ENCODE peak calls at places on chromosomes 6 and 20, in six cellular contexts. W, O, I, D, K and A are unnamed samples.

GRCh38 chr6:137776786-137777185 is 90.3 kb upstream of the TNFAIP3 start:
- DNase-seq in D (no peak), W (no peak), O (no peak), K (no peak), I (no peak), A (no peak)

GRCh38 chr6:15389759-15390723 is 144.2 kb downstream of the JARID2 start:
- DNase-seq in O (no peak), I (no peak), K (peak; percentile 63), D (no peak), W (no peak), A (no peak)

GRCh38 chr20:23436681-23437080 is 2.8 kb upstream of the CSTL1 start:
- DNase-seq in W (no peak), D (no peak), K (no peak), I (no peak), O (no peak), A (no peak)

GRCh38 chr20:35473684-35474083 is 18.3 kb downstream of the CEP250 start:
- DNase-seq in W (no peak), K (no peak), D (no peak), I (no peak), O (no peak), A (no peak)

GRCh38 chr20:57736738-57737347 is 27.0 kb upstream of the PMEPA1 start:
- DNase-seq in D (no peak), O (no peak), I (no peak), W (no peak), K (no peak), A (no peak)

GRCh38 chr20:63064745-63065711 is 58.3 kb upstream of the BHLHE23 start:
- DNase-seq in D (no peak), O (peak; percentile 67), I (no peak), W (peak; percentile 23), K (no peak), A (peak; percentile 60)

GRCh38 chr20:3248167-3248992 is 9.4 kb upstream of the SLC4A11 start:
- DNase-seq in D (peak; percentile 33), O (no peak), W (peak; percentile 72), K (peak; percentile 36), I (no peak), A (peak; percentile 77)

GRCh38 chr20:13029687-13030510 is 21.1 kb downstream of the SPTLC3 start:
- DNase-seq in O (no peak), D (no peak), I (no peak), W (no peak), K (peak; percentile 98), A (no peak)

GRCh38 chr6:170451762-170452651 is 101.1 kb downstream of the PSMB1 start:
- DNase-seq in O (no peak), D (no peak), W (no peak), I (no peak), K (no peak), A (no peak)

GRCh38 chr20:62453186-62453808 is 22.5 kb downstream of the GATA5 start:
- DNase-seq in D (no peak), W (no peak), K (no peak), I (no peak), O (no peak), A (no peak)

GRCh38 chr20:34012330-34012729 is 18.6 kb downstream of the RALY start:
- DNase-seq in O (no peak), K (no peak), I (no peak), W (no peak), D (no peak), A (no peak)

GRCh38 chr6:5173862-5174643 is 86.7 kb downstream of the LYRM4 start:
- DNase-seq in W (no peak), O (no peak), K (peak; percentile 27), D (peak; percentile 35), I (peak; percentile 13), A (no peak)

GRCh38 chr20:9884061-9884460 is 45.2 kb upstream of the PAK5 start:
- DNase-seq in O (no peak), W (no peak), D (no peak), K (no peak), I (no peak), A (no peak)

GRCh38 chr6:89034586-89035251 is 45.8 kb upstream of the PNRC1 start:
- DNase-seq in D (peak; percentile 32), K (peak; percentile 48), I (no peak), O (peak; percentile 13), W (peak; percentile 46), A (no peak)

GRCh38 chr6:27986928-27987725 is 30.1 kb downstream of the OR2B6 start:
- DNase-seq in K (no peak), O (no peak), I (no peak), D (no peak), W (no peak), A (no peak)

GRCh38 chr20:56409521-56409920 is 2.5 kb upstream of the CASS4 start:
- DNase-seq in W (no peak), O (no peak), I (no peak), K (no peak), D (no peak), A (no peak)

GRCh38 chr6:170441316-170441715 is 111.8 kb downstream of the PSMB1 start:
- DNase-seq in W (no peak), I (no peak), D (no peak), O (no peak), K (peak; percentile 43), A (no peak)

GRCh38 chr6:28727559-28728211 is 196.1 kb downstream of the TRIM27 start:
- DNase-seq in D (no peak), O (no peak), I (no peak), K (no peak), W (no peak), A (no peak)

GRCh38 chr6:71420693-71421328 is 132.2 kb downstream of the OGFRL1 start:
- DNase-seq in O (no peak), I (peak; percentile 4), W (peak; percentile 96), K (peak; percentile 97), D (peak; percentile 86), A (peak; percentile 98)

GRCh38 chr6:158766621-158767435 is 52.3 kb downstream of the EZR start:
- DNase-seq in D (no peak), W (no peak), O (no peak), K (no peak), I (no peak), A (peak; percentile 65)

GRCh38 chr6:38713812-38714211 is 1.3 kb upstream of the DNAH8 start:
- DNase-seq in I (no peak), D (peak; percentile 34), K (no peak), O (no peak), W (no peak), A (no peak)

GRCh38 chr6:11398451-11399326 is 138.9 kb upstream of the TMEM170B start:
- DNase-seq in I (no peak), O (no peak), K (no peak), W (no peak), D (peak; percentile 57), A (no peak)

GRCh38 chr6:89944826-89945407 is 50.6 kb downstream of the GJA10 start:
- DNase-seq in D (no peak), W (no peak), K (no peak), I (no peak), O (no peak), A (no peak)

GRCh38 chr6:158008894-158009891 is 27.5 kb downstream of the SYNJ2 start:
- DNase-seq in K (peak; percentile 46), D (no peak), O (peak; percentile 50), I (no peak), W (peak; percentile 72), A (peak; percentile 89)

GRCh38 chr20:58073945-58074920 is 154.2 kb downstream of the ANKRD60 start:
- DNase-seq in W (no peak), I (no peak), D (peak; percentile 29), K (peak; percentile 79), O (no peak), A (no peak)

GRCh38 chr6:112439416-112439815 is 92.3 kb downstream of the RFPL4B start:
- DNase-seq in I (no peak), K (no peak), O (no peak), D (no peak), W (no peak), A (no peak)

GRCh38 chr6:167407239-167408064 is 82.6 kb downstream of the TTLL2 start:
- DNase-seq in W (no peak), D (no peak), O (no peak), K (no peak), I (no peak), A (peak; percentile 46)

GRCh38 chr20:62845818-62846527 is 15.6 kb downstream of the TCFL5 start:
- DNase-seq in K (peak; percentile 14), I (no peak), O (no peak), W (no peak), D (no peak), A (no peak)

GRCh38 chr6:9225441-9225871 is 790.1 kb upstream of the SLC35B3 start:
- DNase-seq in W (no peak), D (no peak), K (peak; percentile 37), O (no peak), I (no peak), A (no peak)